ENCODE peak calls at places on chromosomes 16 and 17, in five cellular contexts. E is uterus; D is CD8-positive, alpha-beta T cell; W is breast epithelium; Y is vagina. F is an unnamed sample.

GRCh38 chr17:76414334-76415295 is 30.2 kb downstream of the SPHK1 start:
- DNase-seq in E (peak; percentile 45), D (no peak), W (no peak), Y (peak; percentile 91), F (no peak)

GRCh38 chr16:29014561-29015029 is 29.7 kb downstream of the LAT start:
- DNase-seq in E (no peak), D (no peak), W (no peak), Y (no peak), F (no peak)

GRCh38 chr17:55704412-55704811 is 18.3 kb downstream of the TMEM100 start:
- DNase-seq in E (no peak), D (no peak), W (no peak), Y (no peak), F (no peak)

GRCh38 chr17:1865252-1866037 is 35.6 kb downstream of the RPA1 start:
- DNase-seq in E (no peak), D (peak; percentile 62), W (no peak), Y (no peak), F (peak; percentile 22)

GRCh38 chr17:37273419-37274051 is 102.2 kb upstream of the C17orf78 start:
- DNase-seq in E (no peak), D (no peak), W (no peak), Y (no peak), F (no peak)

GRCh38 chr17:40352779-40353394 is 11.7 kb downstream of the GJD3 start:
- DNase-seq in E (no peak), D (no peak), W (no peak), Y (no peak), F (no peak)

GRCh38 chr17:80782536-80783427 is 208.9 kb upstream of the CHMP6 start:
- DNase-seq in E (no peak), D (peak; percentile 61), W (no peak), Y (no peak), F (peak; percentile 79)

GRCh38 chr16:83513006-83513755 is 294.6 kb upstream of the HSBP1 start:
- DNase-seq in E (no peak), D (no peak), W (no peak), Y (no peak), F (peak; percentile 60)

GRCh38 chr17:64061157-64061898 is 40.9 kb upstream of the ICAM2 start:
- DNase-seq in E (no peak), D (no peak), W (no peak), Y (no peak), F (no peak)

GRCh38 chr16:70453891-70454220 is 539 bp upstream of the FCSK start:
- DNase-seq in E (no peak), D (no peak), W (no peak), Y (no peak), F (no peak)

GRCh38 chr17:1188812-1189211 is 9.0 kb upstream of the ABR start:
- DNase-seq in E (peak; percentile 87), D (no peak), W (peak; percentile 93), Y (no peak), F (no peak)

GRCh38 chr17:47694818-47695663 is 1.1 kb downstream of the TBKBP1 start:
- DNase-seq in E (peak; percentile 57), D (no peak), W (peak; percentile 50), Y (peak; percentile 94), F (no peak)

GRCh38 chr17:77323413-77324171 is 182.8 kb downstream of the SEC14L1 start:
- DNase-seq in E (peak; percentile 62), D (no peak), W (peak; percentile 26), Y (no peak), F (no peak)

GRCh38 chr16:1877804-1878203 is 5.8 kb upstream of the MEIOB start:
- DNase-seq in E (no peak), D (no peak), W (no peak), Y (no peak), F (no peak)

GRCh38 chr17:4479982-4480751 is 18.5 kb upstream of the SPNS2 start:
- DNase-seq in E (no peak), D (no peak), W (no peak), Y (no peak), F (no peak)

GRCh38 chr17:40348562-40349476 is 15.7 kb downstream of the GJD3 start:
- DNase-seq in E (peak; percentile 37), D (no peak), W (peak; percentile 80), Y (no peak), F (no peak)

GRCh38 chr16:25633549-25633948 is 58.2 kb upstream of the HS3ST4 start:
- DNase-seq in E (no peak), D (no peak), W (no peak), Y (no peak), F (no peak)

GRCh38 chr17:11608396-11608795 is 10.1 kb downstream of the DNAH9 start:
- DNase-seq in E (peak; percentile 86), D (no peak), W (peak; percentile 29), Y (no peak), F (no peak)

GRCh38 chr17:2122641-2123302 is 67.9 kb downstream of the HIC1 start:
- DNase-seq in E (peak; percentile 74), D (no peak), W (peak; percentile 63), Y (no peak), F (peak; percentile 93)

GRCh38 chr16:27820646-27821345 is 242.7 kb downstream of the GSG1L start:
- DNase-seq in E (no peak), D (no peak), W (no peak), Y (no peak), F (no peak)

GRCh38 chr16:80176114-80176513 is 364.7 kb upstream of the DYNLRB2 start:
- DNase-seq in E (no peak), D (no peak), W (no peak), Y (no peak), F (peak; percentile 55)

GRCh38 chr17:19733953-19734526 is 14.1 kb downstream of the ALDH3A1 start:
- DNase-seq in E (no peak), D (no peak), W (no peak), Y (no peak), F (no peak)

GRCh38 chr16:20300312-20301097 is 26.8 kb downstream of the GP2 start:
- DNase-seq in E (peak; percentile 16), D (no peak), W (no peak), Y (no peak), F (peak; percentile 48)

GRCh38 chr16:27080870-27081269 is 14.1 kb downstream of the C16orf82 start:
- DNase-seq in E (no peak), D (no peak), W (no peak), Y (no peak), F (no peak)

GRCh38 chr17:50360716-50361115 is 12.3 kb downstream of the MRPL27 start:
- DNase-seq in E (no peak), D (no peak), W (no peak), Y (no peak), F (no peak)

GRCh38 chr16:10941127-10941933 is 938 bp downstream of the DEXI start:
- DNase-seq in E (no peak), D (no peak), W (no peak), Y (no peak), F (no peak)

GRCh38 chr16:4601317-4602186 is 13.1 kb downstream of the UBALD1 start:
- DNase-seq in E (peak; percentile 59), D (no peak), W (peak; percentile 64), Y (no peak), F (no peak)

GRCh38 chr17:17235212-17236174 is 1.5 kb downstream of the FLCN start:
- DNase-seq in E (no peak), D (no peak), W (no peak), Y (no peak), F (no peak)

GRCh38 chr17:79094261-79094660 is 19.6 kb downstream of the ENGASE start:
- DNase-seq in E (no peak), D (no peak), W (no peak), Y (no peak), F (no peak)

GRCh38 chr17:79092567-79092966 is 17.9 kb downstream of the ENGASE start:
- DNase-seq in E (no peak), D (no peak), W (no peak), Y (no peak), F (no peak)

GRCh38 chr17:79091373-79091670 is 16.7 kb downstream of the ENGASE start:
- DNase-seq in E (no peak), D (no peak), W (no peak), Y (no peak), F (no peak)

GRCh38 chr17:79095345-79096055 is 20.9 kb downstream of the ENGASE start:
- DNase-seq in E (no peak), D (no peak), W (no peak), Y (no peak), F (no peak)

GRCh38 chr17:79093270-79093669 is 18.6 kb downstream of the ENGASE start:
- DNase-seq in E (no peak), D (no peak), W (no peak), Y (no peak), F (no peak)
- H3K27me3 ChIP-seq in E (no peaks in the 10 kb centered on the region), D (no peaks in the 10 kb centered on the region), W (no peaks in the 10 kb centered on the region), Y (peaks cover 12% of the 10 kb centered on the region), F (peaks cover 58% of the 10 kb centered on the region)

DNA sequence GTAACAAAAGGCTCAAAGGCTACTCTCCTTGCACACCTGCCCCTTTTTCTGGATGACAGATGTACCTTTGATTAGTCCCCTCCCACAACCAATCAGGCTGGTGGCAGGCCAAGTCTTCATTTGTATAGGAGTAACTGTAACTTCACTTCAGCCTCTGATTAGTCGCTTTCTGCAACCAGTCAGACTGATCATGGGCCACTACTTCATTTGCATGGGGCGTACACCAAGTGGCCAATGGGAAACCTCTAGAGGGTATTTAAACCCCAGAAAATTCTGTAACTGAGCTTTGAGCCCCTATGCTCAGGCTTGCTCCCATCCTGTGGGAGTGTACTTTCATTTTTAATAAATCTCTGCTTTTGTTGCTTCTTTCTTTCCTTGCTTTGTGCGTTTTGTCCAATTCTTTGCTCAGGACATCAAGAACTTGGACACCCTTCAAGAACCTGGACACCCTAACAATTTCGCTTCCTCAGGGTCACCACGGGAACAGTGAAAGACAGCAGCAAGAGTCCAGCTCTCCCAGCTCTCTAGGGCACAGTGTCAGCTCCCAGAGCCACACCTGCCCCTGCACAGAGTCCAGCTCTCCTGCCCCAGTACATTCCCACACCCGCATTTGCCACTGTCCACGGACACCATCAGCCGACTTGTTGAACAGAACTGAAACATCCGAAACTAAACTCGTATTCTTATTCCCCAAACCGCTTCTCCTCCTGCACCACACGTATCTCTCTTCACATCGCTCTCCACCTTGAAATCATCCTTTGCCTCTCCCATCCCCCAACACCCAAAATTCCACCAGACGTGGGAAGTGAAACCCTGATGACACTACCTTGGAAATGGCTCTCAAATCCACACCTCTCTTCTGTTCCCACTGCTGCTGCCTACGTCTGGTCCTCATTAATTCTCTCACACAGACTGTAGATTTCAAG is 53.4 kb downstream of the ABCC12 start:
- DNase-seq in E (no peak), D (no peak), W (no peak), Y (no peak), F (no peak)
- H3K27ac ChIP-seq in E (no peak overlapping the region), D (no peak overlapping the region), W (no peak overlapping the region), Y (no peak overlapping the region), F (no peak overlapping the region)

DNA sequence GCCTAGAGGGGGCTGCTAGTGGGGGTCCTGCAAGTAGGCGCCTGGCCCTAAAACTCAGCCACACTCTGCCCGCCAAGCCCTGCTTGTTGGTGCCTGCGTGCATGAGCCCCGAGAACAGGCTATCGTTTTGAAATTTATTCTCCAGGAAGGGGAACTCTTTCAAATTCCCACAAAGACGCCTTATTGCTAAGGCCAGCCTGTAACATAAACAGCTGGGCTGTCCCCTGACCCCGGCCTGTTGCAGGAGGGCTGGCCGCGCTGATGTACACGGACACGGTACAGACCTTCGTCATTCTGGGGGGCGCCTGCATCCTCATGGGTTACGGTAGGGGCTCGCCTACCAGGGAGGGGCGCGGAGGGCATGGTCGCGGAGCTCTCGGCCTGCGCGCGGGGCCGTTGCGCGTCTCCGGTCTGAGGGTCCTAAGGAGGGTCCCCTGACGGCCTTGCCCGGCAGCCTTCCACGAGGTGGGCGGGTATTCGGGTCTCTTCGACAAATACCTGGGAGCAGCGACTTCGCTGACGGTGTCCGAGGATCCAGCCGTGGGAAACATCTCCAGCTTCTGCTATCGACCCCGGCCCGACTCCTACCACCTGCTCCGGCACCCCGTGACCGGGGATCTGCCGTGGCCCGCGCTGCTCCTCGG is 4.3 kb downstream of the SLC5A2 start:
- DNase-seq in E (no peak), D (no peak), W (no peak), Y (no peak), F (no peak)
- H3K27me3 ChIP-seq in E (no peaks in the 10 kb centered on the region), D (no peaks in the 10 kb centered on the region), W (no peaks in the 10 kb centered on the region), Y (no peaks in the 10 kb centered on the region), F (peaks cover 14% of the 10 kb centered on the region)

GRCh38 chr16:75472908-75473877 is 8.7 kb upstream of the TMEM170A start:
- DNase-seq in E (no peak), D (no peak), W (no peak), Y (no peak), F (no peak)
- H3K27ac ChIP-seq in E (no peak overlapping the region), D (no peak overlapping the region), W (no peak overlapping the region), Y (no peak overlapping the region), F (no peak overlapping the region)